ENCODE peak calls at places on chromosomes 13 and 19, in six cellular contexts. K is heart left ventricle, C is transverse colon, S is ovary, V is A549, Q is H9. H is an unnamed sample.

GRCh38 chr13:109655206-109655600 is 131.2 kb downstream of the IRS2 start:
- DNase-seq in C (no peak), V (no peak), Q (no peak), K (no peak), S (no peak), H (no peak)

GRCh38 chr13:93903909-93904308 is 575.6 kb downstream of the DCT start:
- DNase-seq in V (no peak), Q (no peak), K (no peak), C (no peak), S (no peak), H (no peak)

GRCh38 chr13:106594986-106595385 is 27.0 kb upstream of the ARGLU1 start:
- DNase-seq in C (no peak), S (no peak), V (no peak), K (no peak), Q (no peak), H (no peak)

GRCh38 chr13:39540929-39541605 is 61.9 kb downstream of the LHFPL6 start:
- DNase-seq in K (no peak), V (no peak), S (no peak), C (no peak), Q (no peak), H (no peak)

GRCh38 chr19:41265376-41266153 is 1.4 kb downstream of the HNRNPUL1 start:
- DNase-seq in S (no peak), Q (no peak), C (peak; percentile 24), K (no peak), V (peak; percentile 37), H (peak; percentile 27)

GRCh38 chr19:10625003-10625761 is at the start of gene SLC44A2:
- DNase-seq in C (peak; percentile 93), V (no peak), Q (peak; percentile 87), S (peak; percentile 90), K (peak; percentile 87), H (peak; percentile 76)

GRCh38 chr13:23794267-23795161 is 94.7 kb downstream of the MIPEP start:
- DNase-seq in V (no peak), K (no peak), C (no peak), S (no peak), Q (no peak), H (no peak)

GRCh38 chr13:111049791-111050538 is 65.1 kb upstream of the ARHGEF7 start:
- DNase-seq in C (no peak), S (peak; percentile 60), K (no peak), Q (no peak), V (no peak), H (no peak)

GRCh38 chr19:23440207-23440606 is 44.9 kb upstream of the ZNF91 start:
- DNase-seq in S (no peak), Q (peak; percentile 27), V (peak; percentile 45), K (no peak), C (no peak), H (no peak)

GRCh38 chr13:111658150-111659100 is 338.0 kb downstream of the TEX29 start:
- DNase-seq in V (no peak), K (no peak), Q (peak; percentile 65), C (no peak), S (no peak), H (no peak)

GRCh38 chr19:55487884-55488687 is at the start of gene SSC5D:
- DNase-seq in Q (no peak), V (no peak), S (peak; percentile 74), C (no peak), K (peak; percentile 73), H (no peak)

GRCh38 chr13:43473437-43473836 is 313.3 kb downstream of the ENOX1 start:
- DNase-seq in C (no peak), K (no peak), S (no peak), Q (no peak), V (no peak), H (no peak)

GRCh38 chr13:19817106-19817505 is 34.4 kb upstream of the PSPC1 start:
- DNase-seq in V (no peak), Q (no peak), C (no peak), S (no peak), K (no peak), H (no peak)

GRCh38 chr19:46368116-46368515 is 21.2 kb downstream of the PPP5C start:
- DNase-seq in S (no peak), V (no peak), Q (no peak), C (no peak), K (no peak), H (no peak)

GRCh38 chr19:35162471-35163326 is 8.2 kb downstream of the FXYD5 start:
- DNase-seq in V (no peak), C (no peak), K (no peak), S (no peak), Q (no peak), H (peak; percentile 74)

GRCh38 chr19:35161434-35161743 is 6.9 kb downstream of the FXYD5 start:
- DNase-seq in S (no peak), C (no peak), K (no peak), V (no peak), Q (no peak), H (no peak)

GRCh38 chr19:35166100-35167063 is 11.8 kb downstream of the FXYD5 start:
- DNase-seq in V (no peak), K (no peak), S (no peak), Q (peak; percentile 7), C (no peak), H (no peak)

GRCh38 chr19:35165200-35166058 is 10.9 kb downstream of the FXYD5 start:
- DNase-seq in Q (no peak), K (no peak), V (no peak), C (no peak), S (no peak), H (no peak)

DNA sequence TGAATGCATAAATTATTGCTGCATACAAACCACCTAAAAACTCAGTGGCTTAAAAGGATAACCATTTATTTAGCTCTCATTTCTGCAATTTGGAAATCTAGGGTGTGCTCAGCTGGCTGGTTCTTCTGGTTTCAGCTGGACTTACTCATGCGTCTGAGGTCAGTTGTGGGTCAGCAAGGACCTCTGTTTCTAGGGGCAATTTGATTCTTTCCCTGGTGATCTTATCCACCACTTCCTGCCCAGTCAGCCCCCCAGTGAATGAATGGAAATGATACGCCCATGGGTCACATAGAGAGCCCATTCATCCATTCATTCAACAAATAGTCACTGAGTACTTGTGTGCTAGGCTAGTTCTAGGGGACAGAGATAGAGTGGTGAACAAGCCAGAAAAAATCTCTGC is 9.9 kb downstream of the FXYD5 start:
- DNase-seq in C (no peak), S (no peak), Q (no peak), K (no peak), V (no peak), H (no peak)
- H3K9me3 ChIP-seq in C (peaks cover 6% of the 10 kb centered on the region), S (no peaks in the 10 kb centered on the region), Q (peaks cover 7% of the 10 kb centered on the region), K (no peaks in the 10 kb centered on the region), V (peaks cover 51% of the 10 kb centered on the region), H (peaks cover 15% of the 10 kb centered on the region)

GRCh38 chr19:14719162-14719561 is 29.3 kb downstream of the ZNF333 start:
- DNase-seq in C (no peak), Q (no peak), S (no peak), K (no peak), V (no peak), H (no peak)

GRCh38 chr19:14718522-14719113 is 28.8 kb downstream of the ZNF333 start:
- DNase-seq in V (peak; percentile 13), K (no peak), Q (no peak), S (no peak), C (no peak), H (no peak)

DNA sequence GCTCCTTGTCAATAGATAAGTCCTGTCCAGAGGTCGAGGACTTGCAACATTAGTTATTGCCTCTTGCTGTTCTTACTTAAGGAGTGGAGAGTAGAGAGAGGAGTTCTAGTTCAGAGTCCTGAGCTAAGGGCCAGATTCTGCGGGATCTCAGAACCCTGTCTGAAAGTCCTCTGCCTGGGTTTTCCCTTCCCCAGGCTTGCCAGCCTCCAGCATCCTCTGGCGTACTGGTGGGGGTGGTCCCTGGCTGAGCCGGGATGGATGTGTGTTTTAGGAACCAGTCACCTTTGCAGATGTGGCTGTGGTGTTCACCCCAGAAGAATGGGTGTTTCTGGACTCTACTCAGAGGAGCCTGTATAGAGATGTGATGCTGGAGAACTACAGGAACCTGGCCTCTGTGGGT is 26.0 kb downstream of the ZNF333 start:
- DNase-seq in Q (no peak), S (no peak), K (no peak), C (no peak), V (no peak), H (no peak)
- H3K9me3 ChIP-seq in Q (peaks cover 40% of the 10 kb centered on the region), S (peaks cover 5% of the 10 kb centered on the region), K (peaks cover 27% of the 10 kb centered on the region), C (peaks cover 51% of the 10 kb centered on the region), V (peaks cover 48% of the 10 kb centered on the region), H (peaks cover 29% of the 10 kb centered on the region)

DNA sequence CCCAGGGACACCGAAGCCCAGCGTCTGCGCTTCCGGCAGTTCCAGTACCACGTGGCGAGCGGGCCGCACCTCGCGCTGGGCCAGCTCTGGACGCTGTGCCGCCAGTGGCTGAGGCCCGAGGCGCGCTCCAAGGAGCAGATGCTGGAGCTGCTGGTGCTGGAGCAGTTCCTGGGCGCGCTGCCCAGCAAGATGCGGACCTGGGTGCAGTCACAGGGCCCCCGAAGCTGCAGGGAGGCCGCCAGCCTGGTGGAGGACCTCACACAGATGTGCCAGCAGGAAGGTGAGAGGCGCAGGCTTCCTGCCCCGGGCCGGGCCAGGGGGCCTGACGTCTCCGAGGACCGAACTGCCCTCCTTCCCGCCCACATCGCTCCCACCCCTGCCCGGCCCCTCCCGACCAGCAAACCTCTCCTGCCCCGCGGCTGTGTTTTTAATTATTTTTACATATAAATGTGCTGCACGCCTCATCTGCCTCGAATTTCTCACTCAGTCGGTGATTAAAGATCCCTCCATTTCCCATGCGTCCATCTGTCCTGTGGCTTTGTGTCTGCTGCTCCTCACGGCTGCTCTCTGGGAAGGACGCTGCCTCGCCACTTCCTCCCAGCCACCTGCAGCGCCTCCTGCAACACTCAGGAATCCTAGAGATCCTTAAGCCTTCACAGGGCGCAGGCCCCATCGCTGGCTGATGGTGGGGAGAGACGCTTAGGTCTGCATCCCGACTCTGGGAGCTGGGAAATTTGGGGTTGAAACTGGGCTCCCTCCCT is 4.3 kb downstream of the ZSCAN1 start:
- DNase-seq in Q (peak; percentile 74), V (no peak), K (no peak), C (no peak), S (no peak), H (no peak)
- H3K9me3 ChIP-seq in Q (no peaks in the 10 kb centered on the region), V (peaks cover 76% of the 10 kb centered on the region), K (no peaks in the 10 kb centered on the region), C (peaks cover 29% of the 10 kb centered on the region), S (no peaks in the 10 kb centered on the region), H (peaks cover 5% of the 10 kb centered on the region)

DNA sequence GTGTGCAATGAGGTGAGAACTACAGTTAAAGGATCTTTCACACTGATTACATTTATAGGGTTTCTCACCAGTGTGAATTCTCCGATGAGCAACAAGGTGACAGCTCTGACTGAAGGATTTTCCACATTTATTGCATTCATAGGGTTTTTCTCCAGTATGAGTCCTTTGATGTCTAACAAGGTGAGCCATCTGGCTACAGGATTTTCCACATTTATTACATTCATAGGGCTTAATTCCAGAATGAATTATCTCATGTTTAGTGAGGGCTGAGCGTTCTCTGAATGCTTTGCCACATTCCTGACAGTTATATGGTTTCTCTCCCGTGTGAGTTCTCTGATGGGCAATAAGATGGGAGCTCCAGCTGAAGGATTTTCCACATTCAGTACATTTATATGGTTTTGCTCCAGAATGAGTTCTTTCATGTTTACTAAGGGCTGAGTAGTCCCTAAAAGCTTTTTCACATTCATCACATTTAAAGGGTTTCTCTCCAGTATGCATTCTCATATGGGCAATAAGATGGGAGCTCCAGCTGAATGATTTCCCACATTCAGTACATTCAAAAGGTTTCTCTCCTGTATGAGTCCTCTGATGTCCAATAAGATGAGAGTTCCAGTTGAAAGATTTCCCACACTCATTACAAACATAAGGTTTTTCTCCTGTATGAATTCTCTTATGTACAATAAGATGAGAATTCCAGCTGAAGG is 4.4 kb upstream of the C19orf18 start:
- DNase-seq in K (no peak), Q (no peak), S (no peak), V (no peak), C (no peak), H (no peak)
- H3K9me3 ChIP-seq in K (peaks cover 54% of the 10 kb centered on the region), Q (peaks cover 100% of the 10 kb centered on the region), S (peaks cover 56% of the 10 kb centered on the region), V (peaks cover 98% of the 10 kb centered on the region), C (peaks cover 99% of the 10 kb centered on the region), H (peaks cover 91% of the 10 kb centered on the region)

H was measured in PC-9.